ENCODE peak calls at places on chromosomes 11 and 22, in eight cellular contexts. Z is OCI-LY7, X is left lung, M is body of pancreas, T is left ventricle myocardium inferior, Y is Caco-2, R is cardiac muscle cell, E is mammary epithelial cell. V is an unnamed sample.

GRCh38 chr11:45942381-45942780 is 19.9 kb downstream of the LARGE2 start:
- DNase-seq in T (no peak), M (no peak), Y (no peak), X (no peak), E (no peak), R (no peak), Z (no peak), V (no peak)

GRCh38 chr11:57397394-57397990 is 7.0 kb upstream of the PRG2 start:
- DNase-seq in E (no peak), T (no peak), Y (no peak), R (no peak), Z (no peak), M (no peak), X (no peak), V (no peak)

GRCh38 chr11:19511066-19511412 is 201.6 kb upstream of the NAV2 start:
- DNase-seq in M (no peak), X (no peak), R (no peak), T (no peak), Z (no peak), Y (no peak), E (no peak), V (peak; percentile 7)

GRCh38 chr22:48629631-48630443 is 1197.8 kb downstream of the BRD1 start:
- DNase-seq in T (no peak), Z (no peak), Y (no peak), R (no peak), M (no peak), E (no peak), X (no peak), V (no peak)

GRCh38 chr11:77107950-77108349 is 5.3 kb downstream of the OMP start:
- DNase-seq in M (peak; percentile 89), T (no peak), X (peak; percentile 72), E (peak; percentile 77), Z (no peak), Y (no peak), R (peak; percentile 92), V (peak; percentile 97)

GRCh38 chr22:41682033-41682807 is 6.4 kb downstream of the SNU13 start:
- DNase-seq in E (peak; percentile 75), T (peak; percentile 87), X (peak; percentile 86), M (peak; percentile 87), R (peak; percentile 93), Y (peak; percentile 86), Z (peak; percentile 81), V (peak; percentile 78)

GRCh38 chr11:94525933-94526332 is 13.7 kb downstream of the C11orf97 start:
- DNase-seq in X (peak; percentile 79), E (peak; percentile 54), Y (no peak), T (peak; percentile 66), R (peak; percentile 90), Z (no peak), M (peak; percentile 68), V (peak; percentile 66)

GRCh38 chr11:2589538-2589934 is 110.3 kb downstream of the KCNQ1OT1 start:
- DNase-seq in Y (no peak), R (no peak), T (peak; percentile 7), M (peak; percentile 7), E (no peak), X (no peak), Z (no peak), V (no peak)

GRCh38 chr11:65491163-65491465 is 7.7 kb upstream of the MALAT1 start:
- DNase-seq in E (no peak), M (no peak), T (peak; percentile 17), X (no peak), R (peak; percentile 42), Y (no peak), Z (no peak), V (no peak)

GRCh38 chr11:86670179-86670578 is 2.2 kb downstream of the ME3 start:
- DNase-seq in E (peak; percentile 42), R (peak; percentile 85), Y (no peak), Z (no peak), M (no peak), X (no peak), T (no peak), V (no peak)

GRCh38 chr11:69055598-69056516 is 7.1 kb downstream of the TPCN2 start:
- DNase-seq in M (no peak), Y (no peak), R (no peak), E (no peak), T (peak; percentile 60), Z (peak; percentile 88), X (peak; percentile 70), V (no peak)

GRCh38 chr11:62678770-62679696 is at the start of gene UBXN1:
- DNase-seq in E (peak; percentile 83), X (peak; percentile 92), T (peak; percentile 93), Y (peak; percentile 88), Z (peak; percentile 87), R (peak; percentile 96), M (peak; percentile 84), V (peak; percentile 95)

GRCh38 chr11:69004411-69005182 is 8.4 kb downstream of the MRGPRF start:
- DNase-seq in X (peak; percentile 27), Z (no peak), R (no peak), T (no peak), Y (peak; percentile 32), E (no peak), M (no peak), V (no peak)

GRCh38 chr11:99418927-99419707 is 398.4 kb downstream of the CNTN5 start:
- DNase-seq in X (no peak), Z (no peak), E (no peak), M (no peak), R (no peak), Y (no peak), T (no peak), V (no peak)

GRCh38 chr22:38258895-38259294 is 13.9 kb downstream of the TMEM184B start:
- DNase-seq in E (no peak), R (peak; percentile 90), M (no peak), T (peak; percentile 79), Z (no peak), X (no peak), Y (no peak), V (no peak)

GRCh38 chr11:101390539-101390938 is 193.3 kb downstream of the TRPC6 start:
- DNase-seq in X (no peak), E (no peak), Z (peak; percentile 3), Y (no peak), T (no peak), M (no peak), R (peak; percentile 11), V (no peak)

GRCh38 chr11:8871283-8871775 is 39.7 kb upstream of the AKIP1 start:
- DNase-seq in M (peak; percentile 56), Z (no peak), E (peak; percentile 70), T (peak; percentile 76), X (peak; percentile 66), Y (peak; percentile 69), R (peak; percentile 96), V (peak; percentile 80)

GRCh38 chr11:49208006-49208721 is at the start of gene FOLH1:
- DNase-seq in R (peak; percentile 59), M (peak; percentile 16), X (peak; percentile 35), Z (no peak), E (no peak), T (peak; percentile 22), Y (no peak), V (peak; percentile 23)

GRCh38 chr11:126585388-126586302 is 230.2 kb downstream of the ST3GAL4 start:
- DNase-seq in Y (no peak), Z (no peak), M (peak; percentile 83), R (peak; percentile 96), X (peak; percentile 46), E (peak; percentile 93), T (peak; percentile 52), V (peak; percentile 82)

GRCh38 chr11:41963406-41963805 is 504.0 kb upstream of the LRRC4C start:
- DNase-seq in Y (no peak), T (no peak), M (no peak), Z (no peak), X (no peak), E (no peak), R (no peak), V (no peak)

GRCh38 chr11:10500757-10501684 is 40.0 kb downstream of the RNF141 start:
- DNase-seq in M (no peak), T (no peak), X (no peak), Z (no peak), E (no peak), R (no peak), Y (no peak), V (no peak)
- H3K36me3 ChIP-seq in M (no peaks in the 10 kb centered on the region), T (peaks cover 8% of the 10 kb centered on the region), X (peaks cover 89% of the 10 kb centered on the region), Z (peaks cover 43% of the 10 kb centered on the region), E (peaks cover 6% of the 10 kb centered on the region), R (no peaks in the 10 kb centered on the region), Y (no peaks in the 10 kb centered on the region), V (peaks cover 6% of the 10 kb centered on the region)

GRCh38 chr11:134574425-134574824 is 162.4 kb upstream of the B3GAT1 start:
- DNase-seq in E (no peak), X (no peak), Y (peak; percentile 17), T (no peak), M (no peak), R (no peak), Z (no peak), V (no peak)

GRCh38 chr11:134572741-134573675 is 161.0 kb upstream of the B3GAT1 start:
- DNase-seq in Z (no peak), T (no peak), Y (peak; percentile 33), M (no peak), R (no peak), X (no peak), E (no peak), V (no peak)

GRCh38 chr11:134574947-134575346 is 162.9 kb upstream of the B3GAT1 start:
- DNase-seq in R (no peak), M (no peak), X (no peak), Z (no peak), Y (peak; percentile 28), E (no peak), T (no peak), V (no peak)

GRCh38 chr11:134575504-134576230 is 163.6 kb upstream of the B3GAT1 start:
- DNase-seq in T (no peak), E (no peak), Y (peak; percentile 32), Z (no peak), X (no peak), R (no peak), M (no peak), V (no peak)

GRCh38 chr11:134573857-134574256 is 161.8 kb upstream of the B3GAT1 start:
- DNase-seq in E (no peak), T (no peak), Z (no peak), M (no peak), X (no peak), Y (peak; percentile 24), R (no peak), V (no peak)
- H3K36me3 ChIP-seq in E (no peaks in the 10 kb centered on the region), T (no peaks in the 10 kb centered on the region), Z (no peaks in the 10 kb centered on the region), M (no peaks in the 10 kb centered on the region), X (no peaks in the 10 kb centered on the region), Y (no peaks in the 10 kb centered on the region), R (no peaks in the 10 kb centered on the region), V (no peaks in the 10 kb centered on the region)

DNA sequence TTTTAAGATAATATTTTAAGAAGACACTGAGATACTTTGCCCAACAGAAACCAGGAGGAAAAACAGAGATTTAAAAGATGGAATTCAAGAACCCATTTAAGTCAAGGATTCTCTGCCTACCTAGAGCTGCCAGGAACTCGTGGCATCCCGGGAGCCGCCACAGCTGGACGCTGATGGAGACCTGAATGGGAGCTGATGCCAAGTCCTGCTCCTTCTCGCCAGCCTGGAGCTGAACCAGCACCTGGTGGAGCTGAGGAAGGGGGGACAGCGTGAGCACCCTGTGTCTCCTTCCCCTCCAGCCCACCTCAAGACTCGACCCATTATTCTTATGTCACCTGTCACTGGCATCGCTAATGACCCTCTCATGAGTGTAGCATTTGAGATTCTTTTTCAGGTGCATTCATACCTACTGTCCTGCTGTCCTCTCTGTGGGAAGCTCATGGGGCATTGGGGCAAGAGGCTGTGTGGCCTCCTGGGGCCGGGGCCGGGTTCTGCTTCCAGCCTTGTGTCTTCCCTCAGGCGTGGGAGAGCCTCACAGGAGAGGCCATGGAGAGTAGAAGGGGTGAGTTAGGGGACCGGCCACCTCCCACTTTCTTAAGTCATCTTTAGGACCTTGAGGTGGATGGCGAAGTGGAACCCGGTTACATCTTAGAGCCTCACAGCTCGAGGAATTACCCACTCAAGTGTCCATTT is 70.8 kb upstream of the PITPNB start:
- DNase-seq in Y (peak; percentile 14), X (no peak), T (no peak), M (no peak), R (no peak), Z (no peak), E (no peak), V (no peak)
- H3K36me3 ChIP-seq in Y (no peaks in the 10 kb centered on the region), X (peaks cover 42% of the 10 kb centered on the region), T (peaks cover 29% of the 10 kb centered on the region), M (no peaks in the 10 kb centered on the region), R (peaks cover 3% of the 10 kb centered on the region), Z (no peaks in the 10 kb centered on the region), E (no peaks in the 10 kb centered on the region), V (no peaks in the 10 kb centered on the region)

GRCh38 chr22:40406063-40406890 is 35.9 kb downstream of the SGSM3 start:
- DNase-seq in Z (no peak), E (no peak), Y (no peak), X (no peak), M (no peak), R (no peak), T (no peak), V (no peak)
- H3K36me3 ChIP-seq in Z (peaks cover 100% of the 10 kb centered on the region), E (peaks cover 8% of the 10 kb centered on the region), Y (no peaks in the 10 kb centered on the region), X (peaks cover 99% of the 10 kb centered on the region), M (peaks cover 28% of the 10 kb centered on the region), R (peaks cover 24% of the 10 kb centered on the region), T (peaks cover 84% of the 10 kb centered on the region), V (peaks cover 70% of the 10 kb centered on the region)

V was measured in MG63.